ENCODE peak calls at places on chromosomes 5 and 9, in six cellular contexts. T, X, I, N, C and D are unnamed samples.

GRCh38 chr5:118614701-118615475 is 373.5 kb downstream of the DTWD2 start:
- DNase-seq in N (no peak), X (no peak), C (peak; percentile 8), I (no peak), T (no peak), D (no peak)

GRCh38 chr5:75368391-75368790 is 31.4 kb downstream of the HMGCR start:
- DNase-seq in I (no peak), N (no peak), C (peak; percentile 85), X (no peak), T (no peak), D (no peak)

GRCh38 chr9:128091571-128091970 is 23.5 kb downstream of the SLC25A25 start:
- DNase-seq in T (no peak), N (no peak), C (no peak), I (no peak), X (no peak), D (no peak)

GRCh38 chr9:647522-647921 is 194.0 kb upstream of the DMRT1 start:
- DNase-seq in T (no peak), N (no peak), I (no peak), C (no peak), X (no peak), D (no peak)

GRCh38 chr9:120324996-120325642 is 254.8 kb downstream of the CDK5RAP2 start:
- DNase-seq in N (peak; percentile 67), I (no peak), X (no peak), T (no peak), C (no peak), D (no peak)

GRCh38 chr5:140038373-140038957 is 4.6 kb downstream of the NRG2 start:
- DNase-seq in X (no peak), N (no peak), T (no peak), C (peak; percentile 50), I (no peak), D (no peak)

GRCh38 chr5:14948341-14948830 is 76.8 kb upstream of the ANKH start:
- DNase-seq in X (no peak), I (no peak), T (no peak), N (no peak), C (no peak), D (no peak)

GRCh38 chr5:59813761-59814562 is 79.6 kb downstream of the PDE4D start:
- DNase-seq in X (no peak), C (peak; percentile 67), I (peak; percentile 30), N (peak; percentile 60), T (no peak), D (peak; percentile 61)

GRCh38 chr9:25677301-25678146 is 720 bp downstream of the TUSC1 start:
- DNase-seq in N (peak; percentile 82), X (peak; percentile 92), C (peak; percentile 55), T (peak; percentile 88), I (no peak), D (peak; percentile 93)

GRCh38 chr9:127904888-127905728 is 5.7 kb upstream of the ST6GALNAC6 start:
- DNase-seq in X (peak; percentile 30), N (no peak), T (no peak), C (no peak), I (no peak), D (no peak)

GRCh38 chr9:115006660-115007059 is 76.3 kb upstream of the TNFSF8 start:
- DNase-seq in X (peak; percentile 49), C (peak; percentile 83), I (no peak), T (no peak), N (no peak), D (no peak)

GRCh38 chr5:1462358-1462757 is 17.1 kb upstream of the SLC6A3 start:
- DNase-seq in C (no peak), I (no peak), T (no peak), X (peak; percentile 17), N (no peak), D (no peak)
- TF ChIP-seq POLR2A in C (no peak), I (no peak), T (no peak), X (no peak), N (no peak), D (no peak)

GRCh38 chr9:21015122-21015815 is 16.2 kb downstream of the HACD4 start:
- DNase-seq in I (no peak), N (no peak), T (no peak), C (peak; percentile 34), X (no peak), D (no peak)
- H3K4me3 ChIP-seq in I (no peak overlapping the region), N (no peak overlapping the region), T (no peak overlapping the region), C (no peak overlapping the region), X (no peak overlapping the region), D (no peak overlapping the region)

GRCh38 chr5:64000096-64000495 is 37.9 kb upstream of the HTR1A start:
- DNase-seq in N (no peak), C (no peak), X (no peak), I (no peak), T (no peak), D (no peak)

GRCh38 chr5:64003966-64004365 is 41.7 kb upstream of the HTR1A start:
- DNase-seq in I (no peak), X (no peak), C (no peak), T (no peak), N (no peak), D (no peak)
- TF ChIP-seq POLR2A in I (no peak), X (no peak), C (no peak), T (no peak), N (no peak), D (no peak)

DNA sequence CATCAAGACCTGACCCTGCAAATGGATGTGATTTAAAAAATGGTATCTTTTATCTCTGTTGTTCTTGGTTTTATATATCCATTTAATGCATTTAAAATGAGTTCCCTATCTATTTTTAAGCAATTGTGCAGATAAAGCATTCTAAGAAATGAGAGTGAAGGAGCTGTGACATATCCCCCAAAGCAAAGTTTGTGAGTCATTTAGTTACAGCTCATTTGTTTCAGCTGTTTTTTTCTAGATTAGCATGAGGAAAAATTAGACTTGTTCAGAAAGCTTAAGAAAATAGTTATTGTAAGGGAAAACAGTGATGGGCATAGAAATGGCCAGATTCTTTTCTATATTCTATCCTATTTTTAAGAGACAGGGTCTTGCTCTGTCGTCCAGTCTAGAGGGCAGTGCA is 7.6 kb upstream of the ELOVL7 start:
- DNase-seq in N (no peak), I (no peak), X (no peak), T (no peak), C (no peak), D (no peak)
- H3K4me3 ChIP-seq in N (no peak overlapping the region), I (no peak overlapping the region), X (no peak overlapping the region), T (no peak overlapping the region), C (no peak overlapping the region), D (no peak overlapping the region)

DNA sequence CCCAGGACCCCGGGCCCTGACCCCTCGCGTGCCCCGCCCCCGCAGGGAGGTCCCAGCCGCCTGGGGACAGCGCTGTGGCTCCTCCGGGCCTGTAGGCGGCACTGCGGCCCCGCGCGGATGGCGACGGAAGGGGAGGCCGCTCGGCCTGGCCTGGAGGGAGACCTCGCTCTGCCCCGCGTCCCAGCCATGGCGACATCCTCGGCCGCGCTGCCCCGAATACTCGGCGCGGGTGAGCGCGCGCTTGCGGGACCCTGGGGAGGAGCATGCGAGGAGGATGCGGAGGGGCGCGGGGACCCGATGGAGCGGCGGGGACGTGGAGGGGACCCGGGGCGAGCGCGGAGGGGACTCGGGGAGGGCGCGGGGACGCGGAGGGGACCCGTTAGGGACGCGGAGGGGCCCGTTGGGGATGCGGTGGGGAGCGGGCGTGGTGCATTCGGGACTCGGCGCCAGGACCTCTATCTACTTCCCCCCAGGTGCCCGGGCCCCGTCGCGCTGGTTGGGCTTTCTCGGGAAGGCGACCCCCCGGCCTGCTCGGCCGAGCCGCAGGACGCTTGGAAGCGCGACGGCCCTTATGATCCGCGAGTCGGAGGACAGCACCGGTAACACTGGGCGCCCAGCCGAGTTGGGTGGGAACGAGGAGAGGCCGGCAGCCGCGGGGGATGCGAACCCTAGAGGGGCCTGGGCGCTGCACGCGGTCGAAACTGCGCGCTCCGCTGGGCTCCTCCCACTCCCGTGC is at the start of gene MRPS2:
- DNase-seq in T (peak; percentile 87), I (peak; percentile 78), N (peak; percentile 96), X (peak; percentile 90), C (peak; percentile 81), D (peak; percentile 88)
- TF ChIP-seq POLR2A in T (peak; percentile 54), I (peak; percentile 2), N (no peak), X (no peak), C (no peak), D (no peak)

GRCh38 chr9:111064160-111064733 is 26.0 kb upstream of the LPAR1 start:
- DNase-seq in C (no peak), X (no peak), I (no peak), N (no peak), T (no peak), D (no peak)
- H3K4me3 ChIP-seq in C (no peak overlapping the region), X (no peak overlapping the region), I (no peak overlapping the region), N (no peak overlapping the region), T (no peak overlapping the region), D (no peak overlapping the region)

DNA sequence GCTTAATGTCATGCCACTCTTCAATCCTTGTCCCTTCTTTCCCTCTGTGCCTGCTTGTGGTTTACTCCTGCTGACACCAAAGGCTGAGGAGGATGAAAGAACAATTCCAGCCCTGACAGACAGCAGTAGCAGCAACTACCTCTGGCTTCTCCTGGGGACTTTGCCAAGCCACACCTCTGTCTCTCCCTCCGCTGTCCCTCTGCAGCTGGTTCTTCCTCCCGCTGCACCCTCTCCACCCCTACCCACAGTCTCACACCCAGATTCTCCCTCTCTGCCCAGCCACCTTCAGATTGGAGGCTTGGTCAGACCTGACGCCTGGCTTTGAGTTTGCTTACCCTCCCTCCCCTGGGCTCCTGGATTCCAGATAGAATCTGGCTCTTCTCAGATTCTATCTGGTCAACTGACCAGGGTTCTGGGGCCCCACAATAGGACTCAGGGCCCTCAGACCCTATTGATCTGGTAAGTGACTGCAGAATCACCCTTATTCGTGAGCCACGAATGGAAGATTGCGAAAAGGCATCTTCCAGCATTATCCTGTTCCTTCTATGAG is 14.4 kb upstream of the LCP2 start:
- DNase-seq in X (peak; percentile 20), I (no peak), N (no peak), C (no peak), T (no peak), D (no peak)
- TF ChIP-seq POLR2A in X (no peak), I (no peak), N (no peak), C (no peak), T (no peak), D (no peak)

GRCh38 chr9:134163374-134164196 is 779 bp downstream of the RNU6ATAC start:
- DNase-seq in N (peak; percentile 72), C (peak; percentile 22), I (no peak), X (peak; percentile 72), T (peak; percentile 79), D (peak; percentile 62)
- H3K4me3 ChIP-seq in N (no peak overlapping the region), C (peak overlapping the region; percentile 24), I (no peak overlapping the region), X (no peak overlapping the region), T (no peak overlapping the region), D (no peak overlapping the region)

GRCh38 chr5:32845171-32845570 is 134.1 kb downstream of the NPR3 start:
- DNase-seq in N (no peak), C (no peak), T (no peak), I (no peak), X (no peak), D (no peak)
- TF ChIP-seq POLR2A in N (no peak), C (no peak), T (no peak), I (no peak), X (no peak), D (no peak)